ENCODE peak calls at places on chromosomes 4 and X, in eight cellular contexts. V is vagina, O is H1, J is HCT116, F is heart left ventricle, Z is tibial nerve, M is Peyer's patch, G is suprapubic skin. E is an unnamed sample. For H3K36me3, the result is how much of the 10 kb centered on the place peaks cover.

GRCh38 chr4:168374772-168375523 is 56.4 kb upstream of the DDX60 start:
- DNase-seq in V (no peak), O (no peak), J (no peak), F (no peak), Z (no peak), M (no peak), G (no peak), E (no peak)

GRCh38 chr4:41323706-41324105 is 67.0 kb downstream of the UCHL1 start:
- DNase-seq in V (no peak), O (no peak), J (no peak), F (no peak), Z (no peak), M (no peak), G (no peak), E (no peak)

GRCh38 chrX:16807976-16808542 is 21.8 kb downstream of the TXLNG start:
- DNase-seq in V (no peak), O (no peak), J (no peak), F (no peak), Z (no peak), M (no peak), G (no peak), E (peak)

GRCh38 chr4:33628296-33628695 is 2616.0 kb downstream of the ARAP2 start:
- DNase-seq in V (no peak), O (no peak), J (no peak), F (no peak), Z (no peak), M (no peak), G (no peak), E (no peak)

GRCh38 chr4:54660145-54660535 is 2.4 kb downstream of the KIT start:
- DNase-seq in V (no peak), O (no peak), J (no peak), F (no peak), Z (no peak), M (no peak), G (no peak), E (no peak)

GRCh38 chrX:9197231-9197630 is 163.3 kb upstream of the FAM9B start:
- DNase-seq in V (no peak), O (no peak), J (no peak), F (no peak), Z (no peak), M (no peak), G (no peak), E (no peak)

GRCh38 chrX:27883468-27884092 is 75.8 kb downstream of the MAGEB10 start:
- DNase-seq in V (no peak), O (no peak), J (no peak), F (no peak), Z (no peak), M (no peak), G (no peak), E (no peak)

GRCh38 chr4:4857809-4858508 is 1.5 kb upstream of the MSX1 start:
- DNase-seq in V (no peak), O (no peak), J (no peak), F (peak), Z (no peak), M (no peak), G (no peak), E (no peak)

GRCh38 chrX:122546269-122546668 is 637.8 kb upstream of the GRIA3 start:
- DNase-seq in V (no peak), O (no peak), J (no peak), F (no peak), Z (no peak), M (no peak), G (no peak), E (no peak)

GRCh38 chr4:41994461-41994860 is 4.1 kb downstream of the SLC30A9 start:
- DNase-seq in V (no peak), O (no peak), J (no peak), F (no peak), Z (no peak), M (no peak), G (no peak), E (no peak)

GRCh38 chr4:181503800-181504364 is 739.3 kb upstream of the TENM3 start:
- DNase-seq in V (no peak), O (no peak), J (no peak), F (no peak), Z (no peak), M (no peak), G (no peak), E (no peak)

GRCh38 chr4:104912518-104912917 is 234.2 kb upstream of the TET2 start:
- DNase-seq in V (no peak), O (no peak), J (no peak), F (no peak), Z (no peak), M (no peak), G (no peak), E (no peak)

GRCh38 chr4:186724048-186724860 is 598 bp upstream of the FAT1 start:
- DNase-seq in V (no peak), O (no peak), J (no peak), F (peak), Z (no peak), M (no peak), G (peak), E (no peak)

GRCh38 chr4:126338572-126338971 is 1023.8 kb downstream of the FAT4 start:
- DNase-seq in V (no peak), O (no peak), J (no peak), F (no peak), Z (no peak), M (no peak), G (no peak), E (no peak)

GRCh38 chr4:122285285-122285684 is 93.5 kb upstream of the ADAD1 start:
- DNase-seq in V (no peak), O (no peak), J (no peak), F (no peak), Z (no peak), M (no peak), G (no peak), E (no peak)

GRCh38 chrX:25941559-25942250 is 196.4 kb upstream of the MAGEB18 start:
- DNase-seq in V (no peak), O (no peak), J (no peak), F (no peak), Z (no peak), M (no peak), G (no peak), E (no peak)

GRCh38 chr4:88054909-88055308 is 47.5 kb downstream of the PKD2 start:
- DNase-seq in V (no peak), O (no peak), J (peak), F (peak), Z (no peak), M (no peak), G (no peak), E (no peak)

GRCh38 chr4:150540959-150541360 is 41.0 kb upstream of the MAB21L2 start:
- DNase-seq in V (no peak), O (no peak), J (no peak), F (no peak), Z (no peak), M (no peak), G (no peak), E (no peak)

GRCh38 chr4:138455097-138455496 is 212.9 kb upstream of the SLC7A11 start:
- DNase-seq in V (no peak), O (no peak), J (no peak), F (no peak), Z (no peak), M (no peak), G (no peak), E (no peak)

GRCh38 chr4:186934841-186935443 is 211.3 kb upstream of the FAT1 start:
- DNase-seq in V (no peak), O (no peak), J (no peak), F (no peak), Z (no peak), M (no peak), G (no peak), E (no peak)

GRCh38 chrX:3142259-3143042 is 101.2 kb downstream of the ARSF start:
- DNase-seq in V (no peak), O (no peak), J (peak), F (no peak), Z (no peak), M (no peak), G (no peak), E (no peak)

GRCh38 chr4:190014771-190015537 is 12.1 kb downstream of the FRG2 start:
- DNase-seq in V (no peak), O (no peak), J (no peak), F (no peak), Z (no peak), M (no peak), G (no peak), E (no peak)

GRCh38 chr4:138113819-138114415 is 128.2 kb downstream of the SLC7A11 start:
- DNase-seq in V (no peak), O (no peak), J (no peak), F (no peak), Z (no peak), M (no peak), G (no peak), E (no peak)

GRCh38 chrX:2193273-2193592 is 307.5 kb downstream of the DHRSX start:
- DNase-seq in V (no peak), O (no peak), J (no peak), F (no peak), Z (no peak), M (no peak), G (no peak), E (no peak)

GRCh38 chr4:7194251-7195137 is 2.2 kb downstream of the SORCS2 start:
- DNase-seq in V (peak), O (no peak), J (no peak), F (no peak), Z (peak), M (no peak), G (peak), E (no peak)

GRCh38 chrX:67607436-67607835 is 63.6 kb downstream of the AR start:
- DNase-seq in V (no peak), O (no peak), J (no peak), F (no peak), Z (no peak), M (no peak), G (no peak), E (no peak)

GRCh38 chr4:69490271-69490670 is 5.4 kb downstream of the UGT2B4 start:
- DNase-seq in V (no peak), O (no peak), J (no peak), F (no peak), Z (no peak), M (no peak), G (no peak), E (no peak)

GRCh38 chr4:125266901-125267601 is 47.7 kb upstream of the FAT4 start:
- DNase-seq in V (no peak), O (no peak), J (no peak), F (no peak), Z (no peak), M (no peak), G (no peak), E (no peak)

GRCh38 chr4:53162926-53163325 is 202.9 kb downstream of the SCFD2 start:
- DNase-seq in V (no peak), O (no peak), J (no peak), F (no peak), Z (no peak), M (no peak), G (no peak), E (no peak)

GRCh38 chr4:37966044-37966443 is 5.8 kb downstream of the PTTG2 start:
- DNase-seq in V (no peak), O (no peak), J (no peak), F (no peak), Z (no peak), M (no peak), G (no peak), E (no peak)

GRCh38 chrX:22095306-22095705 is 63.2 kb downstream of the PHEX start:
- DNase-seq in V (no peak), O (no peak), J (no peak), F (peak), Z (peak), M (no peak), G (peak), E (peak)

GRCh38 chr4:32462944-32463343 is 1742.8 kb downstream of the PCDH7 start:
- DNase-seq in V (no peak), O (no peak), J (peak), F (no peak), Z (no peak), M (no peak), G (no peak), E (no peak)

GRCh38 chrX:155086202-155086840 is 15.0 kb downstream of the BRCC3 start:
- DNase-seq in V (no peak), O (peak), J (peak), F (no peak), Z (no peak), M (peak), G (no peak), E (peak)

GRCh38 chr4:75002381-75002780 is 69.5 kb downstream of the PARM1 start:
- DNase-seq in V (no peak), O (no peak), J (no peak), F (no peak), Z (no peak), M (no peak), G (no peak), E (no peak)

GRCh38 chr4:185068837-185069236 is 50.5 kb downstream of the HELT start:
- DNase-seq in V (no peak), O (no peak), J (peak), F (no peak), Z (no peak), M (no peak), G (no peak), E (no peak)
- TF ChIP-seq CTCF in V (no peak), O (peak), J (peak), F (no peak), Z (no peak), M (no peak), G (no peak), E (no peak)

DNA sequence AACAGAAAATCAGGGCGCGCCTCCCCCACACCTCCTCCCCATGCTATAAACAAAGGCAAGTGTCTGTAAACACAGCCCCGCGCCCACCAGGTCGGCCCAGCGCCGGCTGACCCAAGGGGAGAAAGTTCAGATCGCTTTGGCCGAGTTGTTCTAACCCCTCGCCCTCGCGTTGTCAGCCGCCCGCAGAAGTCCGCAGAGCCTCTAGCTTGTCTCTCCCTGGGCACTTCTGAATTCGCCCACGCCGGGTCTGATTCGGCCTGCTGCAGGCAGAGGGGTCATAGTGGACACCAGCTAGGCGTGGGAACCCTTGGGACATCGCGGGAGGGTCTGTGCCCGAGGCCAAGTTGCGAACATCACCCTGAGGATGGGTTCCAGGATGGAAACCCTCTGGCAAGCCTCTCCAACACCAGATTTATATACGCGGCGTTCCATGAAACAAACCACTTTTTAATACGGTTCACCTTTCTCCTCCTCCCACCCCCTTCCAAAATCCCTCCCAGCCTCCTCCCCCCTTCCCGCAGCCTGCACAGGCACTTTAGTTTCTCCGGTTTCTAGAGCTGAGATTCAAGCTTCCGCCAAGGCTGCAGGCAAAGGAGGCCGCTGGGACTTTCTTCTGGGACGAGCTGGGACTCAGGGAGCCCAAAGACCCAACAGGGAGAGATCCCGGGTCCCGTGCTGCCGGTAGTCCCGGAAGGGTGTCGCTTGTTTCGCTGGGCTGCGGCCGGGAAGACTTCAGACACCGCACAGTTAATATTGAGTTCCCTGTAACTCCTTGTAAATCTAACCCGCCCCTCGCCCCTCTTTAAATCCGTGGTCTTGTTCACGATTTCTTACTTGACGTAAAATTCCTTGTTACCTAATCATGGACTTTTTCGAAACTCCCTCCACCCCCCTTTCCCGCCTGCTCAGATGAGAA is 4.7 kb downstream of the HAND2 start:
- DNase-seq in V (peak), O (no peak), J (no peak), F (peak), Z (no peak), M (no peak), G (no peak), E (no peak)
- H3K36me3 ChIP-seq in V (under half), O (under half), J (under half), F (under half), Z (under half), M (under half), G (under half), E (under half)

GRCh38 chr4:1291091-1291490 is 1.4 kb downstream of the MAEA start:
- DNase-seq in V (no peak), O (no peak), J (no peak), F (no peak), Z (no peak), M (no peak), G (no peak), E (no peak)

GRCh38 chr4:1290165-1290977 is 680 bp downstream of the MAEA start:
- DNase-seq in V (no peak), O (no peak), J (no peak), F (no peak), Z (no peak), M (no peak), G (no peak), E (no peak)

GRCh38 chr4:1288786-1289185 is 905 bp upstream of the MAEA start:
- DNase-seq in V (no peak), O (no peak), J (no peak), F (no peak), Z (no peak), M (no peak), G (no peak), E (no peak)

GRCh38 chr4:1291996-1292702 is 2.5 kb downstream of the MAEA start:
- DNase-seq in V (no peak), O (no peak), J (no peak), F (no peak), Z (no peak), M (no peak), G (no peak), E (no peak)

DNA sequence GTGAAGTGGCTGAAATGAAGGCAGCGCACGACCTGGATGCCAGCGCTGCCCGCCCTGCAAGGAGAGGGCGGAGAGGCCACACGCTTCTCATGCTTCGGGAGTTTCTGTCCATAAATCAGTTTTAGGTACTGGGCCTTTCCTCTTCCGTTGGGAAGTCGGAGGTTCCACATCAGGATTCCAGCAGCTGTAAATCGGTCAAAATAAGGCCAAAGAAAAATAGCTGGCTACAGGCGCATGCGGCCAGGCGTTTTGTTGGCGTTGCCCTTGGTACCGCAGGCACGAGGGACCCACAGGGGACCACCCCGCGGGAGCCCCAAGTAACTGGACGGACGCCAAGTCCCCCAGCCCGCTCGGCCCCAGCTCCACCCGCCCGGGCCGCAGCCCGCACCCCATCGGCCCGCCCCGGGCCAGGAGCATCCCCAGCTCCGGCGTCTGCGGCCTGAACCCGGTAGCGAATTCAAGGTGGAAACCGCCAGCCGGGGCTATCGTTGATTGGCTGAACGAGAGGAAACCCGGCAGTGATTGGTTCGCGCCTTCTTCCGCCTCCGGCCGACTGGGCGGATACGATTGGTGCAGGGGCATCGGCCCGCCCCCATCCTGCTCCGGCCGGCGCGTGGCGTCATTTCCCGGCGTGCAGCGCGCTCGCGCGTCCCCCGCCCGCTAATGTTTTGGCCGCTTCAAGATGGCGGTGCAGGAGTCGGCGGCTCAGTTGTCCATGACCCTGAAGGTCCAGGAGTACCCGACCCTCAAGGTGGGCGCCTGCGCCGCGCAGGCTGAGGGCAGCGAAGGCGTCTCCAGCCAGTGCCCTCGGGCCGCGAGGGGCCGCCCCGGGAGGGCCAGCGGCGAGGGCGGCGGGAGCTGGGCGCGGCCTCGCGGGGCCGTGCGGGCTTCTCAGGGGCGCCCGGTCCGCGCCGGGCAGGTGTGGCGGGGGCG is at the start of gene MAEA:
- DNase-seq in V (no peak), O (peak), J (peak), F (peak), Z (peak), M (peak), G (peak), E (peak)
- TF ChIP-seq POLR2A in V (peak), O (peak), J (peak), F (peak), Z (peak), M (peak), G (peak), E (peak)

DNA sequence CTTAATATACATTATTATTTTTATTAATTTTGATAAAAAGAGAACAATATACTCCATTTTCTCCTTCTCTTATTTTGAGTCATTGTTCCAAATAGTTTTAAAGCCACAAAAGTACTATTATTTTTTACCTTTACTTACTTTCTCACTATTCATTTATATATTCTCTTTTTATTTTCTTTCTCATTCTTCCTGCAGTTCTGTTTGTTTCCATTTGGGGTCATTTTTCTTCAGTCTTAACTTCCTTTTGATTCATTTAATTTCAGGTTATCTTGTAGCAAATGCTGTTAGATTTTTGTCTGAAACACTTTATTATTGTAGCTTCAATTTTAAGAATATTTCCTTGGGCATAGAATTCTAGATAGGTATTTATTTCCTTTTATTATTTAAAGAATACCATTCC is 438.6 kb upstream of the EPHA5 start:
- DNase-seq in V (no peak), O (no peak), J (no peak), F (no peak), Z (no peak), M (no peak), G (no peak), E (no peak)
- TF ChIP-seq CTCF in V (no peak), O (no peak), J (no peak), F (no peak), Z (no peak), M (no peak), G (no peak), E (no peak)

DNA sequence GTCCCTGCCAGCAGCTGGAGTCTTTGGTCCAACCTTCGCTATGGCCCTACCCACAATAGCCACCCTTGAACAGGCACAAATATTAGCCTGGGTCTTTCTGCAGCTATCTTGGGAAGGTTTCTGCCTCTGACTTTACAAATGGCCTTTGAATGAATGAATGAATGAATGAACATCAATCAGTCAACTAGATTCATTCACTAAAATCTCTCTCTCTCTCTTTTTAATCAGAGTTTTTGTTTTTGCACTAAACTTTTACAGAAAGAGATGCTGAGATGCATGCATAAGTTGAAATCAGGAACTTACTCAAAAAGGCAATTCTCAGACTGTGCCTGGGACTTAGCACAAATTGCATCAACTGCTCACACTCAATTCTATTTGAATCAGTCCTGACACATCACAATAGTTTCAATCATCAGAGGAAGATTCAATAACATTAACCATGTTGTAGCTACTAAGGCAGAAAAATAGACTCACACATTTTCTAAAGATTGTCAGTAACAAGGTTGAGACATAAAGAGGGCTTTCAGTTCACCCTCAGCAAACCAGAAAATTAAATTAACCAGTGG is 55.0 kb downstream of the ANXA3 start:
- DNase-seq in V (no peak), O (no peak), J (no peak), F (no peak), Z (no peak), M (no peak), G (no peak), E (no peak)
- H3K36me3 ChIP-seq in V (under half), O (under half), J (under half), F (under half), Z (under half), M (under half), G (under half), E (under half)

GRCh38 chrX:54439967-54440871 is at the start of gene TSR2:
- DNase-seq in V (no peak), O (no peak), J (peak), F (peak), Z (peak), M (peak), G (peak), E (peak)
- TF ChIP-seq POLR2A in V (peak), O (peak), J (no peak), F (peak), Z (peak), M (peak), G (no peak), E (peak)

E was measured in gastrocnemius medialis.